ENCODE peak calls at places on chromosome 5, in six cellular contexts. One of them, this sample, is unnamed. For H3K4me1 and H3K36me3, the result is how much of the 10 kb centered on the place peaks cover.

GRCh38 chr5:103498211-103498610 is 64.4 kb downstream of the NUDT12 start:
- DNase-seq in H1: no peak
- DNase-seq in IMR-90: no peak
- DNase-seq in cardiac muscle cell: no peak
- DNase-seq in neural progenitor cell: no peak
- DNase-seq in hepatocyte: no peak
- DNase-seq in this sample: no peak

GRCh38 chr5:55897905-55898304 is 46.7 kb downstream of the IL31RA start:
- DNase-seq in hepatocyte: no peak
- DNase-seq in cardiac muscle cell: peak
- DNase-seq in H1: no peak
- DNase-seq in neural progenitor cell: no peak
- DNase-seq in IMR-90: peak
- DNase-seq in this sample: peak

GRCh38 chr5:150068472-150068871 is 17.9 kb downstream of the CSF1R start:
- DNase-seq in hepatocyte: no peak
- DNase-seq in cardiac muscle cell: peak
- DNase-seq in IMR-90: no peak
- DNase-seq in H1: no peak
- DNase-seq in neural progenitor cell: no peak
- DNase-seq in this sample: no peak

GRCh38 chr5:77852514-77853352 is 76.6 kb upstream of the TBCA start:
- DNase-seq in H1: peak
- DNase-seq in cardiac muscle cell: peak
- DNase-seq in IMR-90: peak
- DNase-seq in neural progenitor cell: peak
- DNase-seq in hepatocyte: peak
- DNase-seq in this sample: peak

GRCh38 chr5:128412145-128412930 is 125.7 kb downstream of the FBN2 start:
- DNase-seq in cardiac muscle cell: no peak
- DNase-seq in hepatocyte: no peak
- DNase-seq in IMR-90: no peak
- DNase-seq in H1: no peak
- DNase-seq in neural progenitor cell: no peak
- DNase-seq in this sample: no peak

GRCh38 chr5:78566747-78567449 is 81.7 kb downstream of the LHFPL2 start:
- DNase-seq in H1: no peak
- DNase-seq in IMR-90: peak
- DNase-seq in neural progenitor cell: no peak
- DNase-seq in cardiac muscle cell: peak
- DNase-seq in hepatocyte: no peak
- DNase-seq in this sample: no peak

GRCh38 chr5:66863343-66864170 is 267.4 kb downstream of the MAST4 start:
- DNase-seq in H1: no peak
- DNase-seq in cardiac muscle cell: peak
- DNase-seq in hepatocyte: no peak
- DNase-seq in neural progenitor cell: peak
- DNase-seq in IMR-90: no peak
- DNase-seq in this sample: no peak

GRCh38 chr5:89397096-89397495 is 514.1 kb upstream of the MEF2C start:
- DNase-seq in neural progenitor cell: no peak
- DNase-seq in IMR-90: no peak
- DNase-seq in hepatocyte: no peak
- DNase-seq in H1: no peak
- DNase-seq in cardiac muscle cell: no peak
- DNase-seq in this sample: no peak

GRCh38 chr5:5793560-5793959 is 371.1 kb downstream of the ICE1 start:
- DNase-seq in H1: peak
- DNase-seq in cardiac muscle cell: no peak
- DNase-seq in hepatocyte: no peak
- DNase-seq in neural progenitor cell: no peak
- DNase-seq in IMR-90: no peak
- DNase-seq in this sample: no peak

GRCh38 chr5:124704594-124705284 is 41.7 kb downstream of the ZNF608 start:
- DNase-seq in IMR-90: no peak
- DNase-seq in cardiac muscle cell: no peak
- DNase-seq in neural progenitor cell: no peak
- DNase-seq in hepatocyte: no peak
- DNase-seq in H1: no peak
- DNase-seq in this sample: no peak

GRCh38 chr5:124707516-124707915 is 38.9 kb downstream of the ZNF608 start:
- DNase-seq in hepatocyte: no peak
- DNase-seq in cardiac muscle cell: no peak
- DNase-seq in IMR-90: no peak
- DNase-seq in H1: no peak
- DNase-seq in neural progenitor cell: no peak
- DNase-seq in this sample: no peak

GRCh38 chr5:124706729-124707361 is 39.6 kb downstream of the ZNF608 start:
- DNase-seq in IMR-90: peak
- DNase-seq in cardiac muscle cell: peak
- DNase-seq in hepatocyte: peak
- DNase-seq in neural progenitor cell: no peak
- DNase-seq in H1: no peak
- DNase-seq in this sample: peak

GRCh38 chr5:124705577-124705976 is 40.9 kb downstream of the ZNF608 start:
- DNase-seq in IMR-90: no peak
- DNase-seq in hepatocyte: no peak
- DNase-seq in neural progenitor cell: no peak
- DNase-seq in H1: no peak
- DNase-seq in cardiac muscle cell: no peak
- DNase-seq in this sample: no peak

DNA sequence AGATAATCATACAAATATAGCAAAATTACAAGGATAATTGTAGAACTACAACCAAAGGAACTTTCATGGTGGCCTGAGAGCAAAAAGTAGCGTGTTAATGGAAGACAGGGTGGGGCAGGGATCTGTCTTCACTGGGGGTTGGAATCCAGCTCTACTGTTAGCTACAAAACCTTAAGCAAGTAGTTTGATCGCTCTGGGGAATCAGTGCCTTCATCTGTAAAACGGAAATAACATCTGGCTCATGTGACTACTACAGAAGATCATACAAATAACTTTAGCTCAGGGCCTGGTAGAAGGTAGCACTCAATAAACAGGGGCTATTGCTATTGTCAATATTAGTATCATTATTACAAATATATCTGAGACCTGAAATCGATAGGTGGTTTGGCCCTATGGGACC is 40.4 kb downstream of the ZNF608 start:
- DNase-seq in neural progenitor cell: no peak
- DNase-seq in IMR-90: no peak
- DNase-seq in H1: no peak
- DNase-seq in cardiac muscle cell: no peak
- DNase-seq in hepatocyte: no peak
- DNase-seq in this sample: no peak
- H3K4me1 ChIP-seq in neural progenitor cell: half or more
- H3K4me1 ChIP-seq in IMR-90: under half
- H3K4me1 ChIP-seq in H1: under half
- H3K4me1 ChIP-seq in cardiac muscle cell: half or more
- H3K4me1 ChIP-seq in hepatocyte: half or more
- H3K4me1 ChIP-seq in this sample: under half

GRCh38 chr5:139664273-139664693 is 16.1 kb downstream of the CXXC5 start:
- DNase-seq in cardiac muscle cell: no peak
- DNase-seq in hepatocyte: no peak
- DNase-seq in H1: no peak
- DNase-seq in neural progenitor cell: no peak
- DNase-seq in IMR-90: no peak
- DNase-seq in this sample: peak

GRCh38 chr5:139666551-139666950 is 18.4 kb downstream of the CXXC5 start:
- DNase-seq in cardiac muscle cell: no peak
- DNase-seq in H1: no peak
- DNase-seq in hepatocyte: no peak
- DNase-seq in neural progenitor cell: no peak
- DNase-seq in IMR-90: no peak
- DNase-seq in this sample: no peak

GRCh38 chr5:139667001-139667729 is 19.0 kb downstream of the CXXC5 start:
- DNase-seq in IMR-90: no peak
- DNase-seq in neural progenitor cell: no peak
- DNase-seq in hepatocyte: no peak
- DNase-seq in cardiac muscle cell: no peak
- DNase-seq in H1: no peak
- DNase-seq in this sample: no peak

GRCh38 chr5:139664727-139665351 is 16.7 kb downstream of the CXXC5 start:
- DNase-seq in cardiac muscle cell: no peak
- DNase-seq in H1: no peak
- DNase-seq in neural progenitor cell: no peak
- DNase-seq in IMR-90: no peak
- DNase-seq in hepatocyte: no peak
- DNase-seq in this sample: no peak

DNA sequence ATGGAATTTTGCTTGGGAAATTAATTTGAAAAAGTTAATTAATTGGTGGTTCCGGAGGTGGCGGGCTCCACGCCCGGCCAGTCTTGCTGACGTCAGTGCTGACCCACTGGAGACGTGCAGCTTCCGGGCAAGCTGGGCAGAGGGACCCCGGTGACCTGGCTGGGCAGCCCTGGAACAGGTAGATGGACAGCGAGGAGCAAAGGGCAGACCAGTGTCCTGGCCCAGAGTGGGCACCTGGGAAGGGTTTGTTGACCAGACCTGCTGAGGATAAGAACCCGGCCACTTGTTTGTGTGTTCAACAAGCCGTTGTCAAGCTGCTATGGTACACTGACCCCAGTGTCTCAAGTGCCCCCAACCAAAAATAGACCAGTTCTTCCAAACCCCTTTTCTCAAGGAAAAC is 17.5 kb downstream of the CXXC5 start:
- DNase-seq in IMR-90: no peak
- DNase-seq in cardiac muscle cell: no peak
- DNase-seq in H1: no peak
- DNase-seq in neural progenitor cell: no peak
- DNase-seq in hepatocyte: no peak
- DNase-seq in this sample: no peak
- H3K36me3 ChIP-seq in IMR-90: under half
- H3K36me3 ChIP-seq in cardiac muscle cell: under half
- H3K36me3 ChIP-seq in H1: under half
- H3K36me3 ChIP-seq in neural progenitor cell: under half
- H3K36me3 ChIP-seq in hepatocyte: under half
- H3K36me3 ChIP-seq in this sample: under half

GRCh38 chr5:158928405-158928804 is 171.3 kb downstream of the EBF1 start:
- DNase-seq in neural progenitor cell: no peak
- DNase-seq in cardiac muscle cell: no peak
- DNase-seq in H1: no peak
- DNase-seq in hepatocyte: no peak
- DNase-seq in IMR-90: no peak
- DNase-seq in this sample: no peak

GRCh38 chr5:158923799-158924551 is 175.7 kb downstream of the EBF1 start:
- DNase-seq in IMR-90: no peak
- DNase-seq in cardiac muscle cell: no peak
- DNase-seq in neural progenitor cell: no peak
- DNase-seq in hepatocyte: no peak
- DNase-seq in H1: no peak
- DNase-seq in this sample: no peak

GRCh38 chr5:158922263-158922592 is 177.5 kb downstream of the EBF1 start:
- DNase-seq in hepatocyte: no peak
- DNase-seq in H1: no peak
- DNase-seq in cardiac muscle cell: no peak
- DNase-seq in IMR-90: no peak
- DNase-seq in neural progenitor cell: no peak
- DNase-seq in this sample: no peak

GRCh38 chr5:158922816-158923215 is 176.9 kb downstream of the EBF1 start:
- DNase-seq in cardiac muscle cell: no peak
- DNase-seq in neural progenitor cell: no peak
- DNase-seq in IMR-90: no peak
- DNase-seq in hepatocyte: no peak
- DNase-seq in H1: no peak
- DNase-seq in this sample: no peak

DNA sequence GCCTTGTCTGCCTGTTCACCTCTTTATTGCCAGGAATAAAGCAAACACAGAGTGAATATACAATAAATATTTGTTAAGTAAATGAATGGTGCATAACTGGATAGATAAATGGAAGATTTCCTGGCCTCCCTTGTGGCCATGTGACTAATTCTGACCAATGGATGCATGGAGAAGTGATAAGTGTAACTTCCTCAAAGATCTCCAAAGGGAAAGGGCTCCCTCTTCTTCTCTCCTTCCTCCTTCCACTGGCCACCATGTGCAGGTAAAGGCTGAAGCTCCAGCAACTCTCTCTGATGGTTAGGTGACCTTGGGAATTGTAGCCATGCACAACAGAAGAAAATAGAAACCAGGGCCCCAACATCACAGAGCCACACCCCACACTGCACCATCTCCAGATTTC is 174.4 kb downstream of the EBF1 start:
- DNase-seq in H1: no peak
- DNase-seq in cardiac muscle cell: no peak
- DNase-seq in IMR-90: no peak
- DNase-seq in neural progenitor cell: no peak
- DNase-seq in hepatocyte: no peak
- DNase-seq in this sample: no peak
- H3K4me1 ChIP-seq in H1: under half
- H3K4me1 ChIP-seq in cardiac muscle cell: under half
- H3K4me1 ChIP-seq in IMR-90: under half
- H3K4me1 ChIP-seq in neural progenitor cell: under half
- H3K4me1 ChIP-seq in hepatocyte: under half
- H3K4me1 ChIP-seq in this sample: under half

DNA sequence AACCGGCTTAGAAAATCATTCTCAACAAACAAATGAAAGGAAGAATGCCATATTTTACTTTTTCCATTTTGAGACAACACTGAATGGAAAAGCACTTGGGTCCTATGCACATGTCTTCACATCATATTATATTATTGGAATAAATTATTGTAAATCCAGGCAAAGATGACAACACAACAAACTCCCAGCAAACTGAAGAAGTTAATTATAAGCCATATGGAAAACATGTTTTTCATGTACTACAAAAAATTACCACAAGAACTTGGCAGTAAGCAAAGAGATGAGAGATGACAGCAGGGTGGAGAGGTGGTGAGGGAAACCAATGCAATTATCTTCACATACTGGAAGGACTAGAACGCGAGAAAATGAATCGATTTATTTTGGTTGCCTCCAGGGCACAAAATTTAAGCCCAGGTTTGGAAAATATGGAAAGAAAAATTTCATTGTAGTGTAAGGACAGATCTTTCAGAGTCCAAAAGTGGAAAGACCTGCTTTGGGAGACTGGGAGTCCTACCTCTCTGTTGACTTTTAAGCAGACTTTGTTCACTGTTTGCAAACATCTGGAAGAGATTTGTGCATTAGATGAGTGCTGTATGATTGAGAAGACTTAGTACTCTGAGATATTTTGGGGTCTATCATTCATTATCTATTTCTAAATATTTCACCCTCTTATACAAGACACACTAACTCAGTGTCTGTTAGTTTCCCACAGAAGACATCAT is 138.1 kb downstream of the TMEM232 start:
- DNase-seq in H1: no peak
- DNase-seq in IMR-90: no peak
- DNase-seq in hepatocyte: no peak
- DNase-seq in neural progenitor cell: no peak
- DNase-seq in cardiac muscle cell: no peak
- DNase-seq in this sample: no peak
- H3K36me3 ChIP-seq in H1: under half
- H3K36me3 ChIP-seq in IMR-90: under half
- H3K36me3 ChIP-seq in hepatocyte: under half
- H3K36me3 ChIP-seq in neural progenitor cell: under half
- H3K36me3 ChIP-seq in cardiac muscle cell: under half
- H3K36me3 ChIP-seq in this sample: under half

This sample was measured in left lung.